ENCODE peak calls at places on chromosomes 16 and 17, in seven cellular contexts. W is ovary, F is heart left ventricle, P is NB4, H is IMR-90, D is GM12891, Y is adrenal gland. S is an unnamed sample.
A peak's percentile ranks its signal among the peaks of the same experiment; 100 is the strongest.

GRCh38 chr16:88936008-88936912 is 40.7 kb downstream of the CBFA2T3 start:
- DNase-seq in P (peak; percentile 96), D (peak; percentile 69), H (no peak), Y (no peak), W (no peak), F (no peak), S (no peak)

GRCh38 chr16:78925071-78925714 is 675.3 kb downstream of the MAF start:
- DNase-seq in H (no peak), Y (peak; percentile 37), F (peak; percentile 41), D (peak; percentile 6), W (no peak), P (peak; percentile 58), S (no peak)

GRCh38 chr17:2892305-2892971 is 96.2 kb downstream of the RAP1GAP2 start:
- DNase-seq in P (peak; percentile 39), Y (peak; percentile 57), D (no peak), H (peak; percentile 96), F (peak; percentile 61), W (no peak), S (peak; percentile 90)

GRCh38 chr16:180921-181667 is 835 bp downstream of the HBQ1 start:
- DNase-seq in Y (peak; percentile 62), H (peak; percentile 58), D (peak; percentile 96), W (peak; percentile 66), F (peak; percentile 67), P (peak; percentile 74), S (no peak)

GRCh38 chr17:2192367-2193028 is 111.1 kb downstream of the SMG6 start:
- DNase-seq in F (peak; percentile 67), W (no peak), P (peak; percentile 83), Y (no peak), D (no peak), H (peak; percentile 99), S (peak; percentile 66)

GRCh38 chr16:53142823-53143568 is 88.2 kb downstream of the CHD9 start:
- DNase-seq in Y (no peak), W (no peak), D (no peak), F (no peak), H (peak; percentile 42), P (no peak), S (no peak)

GRCh38 chr16:57647136-57647875 is 18.9 kb downstream of the ADGRG1 start:
- DNase-seq in Y (no peak), D (no peak), F (no peak), P (no peak), W (no peak), H (no peak), S (no peak)

GRCh38 chr17:79648181-79648831 is 37.5 kb upstream of the RBFOX3 start:
- DNase-seq in D (no peak), P (no peak), H (no peak), Y (no peak), F (no peak), W (peak; percentile 4), S (no peak)

GRCh38 chr17:72408641-72409040 is 287.8 kb downstream of the SOX9 start:
- DNase-seq in W (no peak), H (no peak), P (no peak), Y (no peak), D (no peak), F (no peak), S (no peak)

GRCh38 chr17:17225901-17226300 is 11.1 kb downstream of the FLCN start:
- DNase-seq in P (no peak), F (peak; percentile 10), D (no peak), H (no peak), Y (no peak), W (no peak), S (no peak)

GRCh38 chr16:11563493-11564040 is 23.2 kb downstream of the LITAF start:
- DNase-seq in F (no peak), W (no peak), H (no peak), Y (no peak), D (no peak), P (no peak), S (no peak)

GRCh38 chr17:56756536-56756935 is 77.2 kb downstream of the C17orf67 start:
- DNase-seq in P (peak; percentile 56), F (no peak), Y (no peak), W (no peak), D (no peak), H (peak; percentile 98), S (peak; percentile 81)

GRCh38 chr16:4936991-4937781 is at the start of gene PPL:
- DNase-seq in D (peak; percentile 58), H (no peak), W (peak; percentile 68), F (peak; percentile 69), P (no peak), Y (peak; percentile 84), S (no peak)

GRCh38 chr17:77144227-77144626 is 3.5 kb downstream of the SEC14L1 start:
- DNase-seq in D (no peak), W (no peak), H (no peak), P (no peak), Y (no peak), F (no peak), S (no peak)

GRCh38 chr17:32265896-32266388 is 310 bp downstream of the RHBDL3 start:
- DNase-seq in W (no peak), F (no peak), P (no peak), H (no peak), Y (no peak), D (no peak), S (no peak)

GRCh38 chr17:2081564-2081963 is 26.7 kb downstream of the HIC1 start:
- DNase-seq in P (no peak), F (no peak), W (no peak), Y (no peak), D (no peak), H (peak; percentile 53), S (no peak)

GRCh38 chr16:10325783-10326543 is 59.9 kb upstream of the ATF7IP2 start:
- DNase-seq in H (no peak), W (no peak), P (peak; percentile 31), F (peak; percentile 54), D (no peak), Y (peak; percentile 95), S (no peak)

GRCh38 chr17:67649891-67650290 is 67.8 kb upstream of the NOL11 start:
- DNase-seq in Y (no peak), D (no peak), W (no peak), P (no peak), H (no peak), F (no peak), S (no peak)

GRCh38 chr16:89334461-89334860 is 117.0 kb downstream of the ZNF778 start:
- DNase-seq in Y (no peak), H (no peak), W (no peak), P (no peak), D (no peak), F (no peak), S (no peak)

GRCh38 chr17:81000631-81001357 is 9.2 kb downstream of the CHMP6 start:
- DNase-seq in Y (peak; percentile 51), W (no peak), D (peak; percentile 14), P (no peak), F (no peak), H (no peak), S (no peak)

GRCh38 chr17:81003711-81004335 is 12.2 kb downstream of the CHMP6 start:
- DNase-seq in Y (no peak), W (no peak), D (peak; percentile 32), H (no peak), P (peak; percentile 57), F (no peak), S (no peak)

GRCh38 chr17:81004336-81005015 is 12.8 kb downstream of the CHMP6 start:
- DNase-seq in P (no peak), Y (no peak), H (no peak), D (peak; percentile 28), F (no peak), W (no peak), S (no peak)

GRCh38 chr17:81002013-81002384 is 10.4 kb downstream of the CHMP6 start:
- DNase-seq in D (peak; percentile 22), P (no peak), H (no peak), Y (no peak), F (no peak), W (no peak), S (no peak)

GRCh38 chr17:81002409-81003361 is 11.0 kb downstream of the CHMP6 start:
- DNase-seq in F (peak; percentile 72), W (peak; percentile 62), D (peak; percentile 19), H (peak; percentile 63), P (peak; percentile 48), Y (peak; percentile 60), S (peak; percentile 83)
- TF ChIP-seq POLR2A in F (no peak), W (no peak), D (peak; percentile 37), H (no peak), P (no peak), Y (no peak), S (no peak)

GRCh38 chr17:39754161-39754957 is 16.6 kb downstream of the GRB7 start:
- DNase-seq in H (peak; percentile 74), F (peak; percentile 95), P (peak; percentile 98), Y (peak; percentile 94), D (peak; percentile 97), W (peak; percentile 87), S (peak; percentile 100)
- TF ChIP-seq POLR2A in H (peak; percentile 30), F (no peak), P (peak; percentile 55), Y (peak; percentile 70), D (no peak), W (no peak), S (peak; percentile 70)

DNA sequence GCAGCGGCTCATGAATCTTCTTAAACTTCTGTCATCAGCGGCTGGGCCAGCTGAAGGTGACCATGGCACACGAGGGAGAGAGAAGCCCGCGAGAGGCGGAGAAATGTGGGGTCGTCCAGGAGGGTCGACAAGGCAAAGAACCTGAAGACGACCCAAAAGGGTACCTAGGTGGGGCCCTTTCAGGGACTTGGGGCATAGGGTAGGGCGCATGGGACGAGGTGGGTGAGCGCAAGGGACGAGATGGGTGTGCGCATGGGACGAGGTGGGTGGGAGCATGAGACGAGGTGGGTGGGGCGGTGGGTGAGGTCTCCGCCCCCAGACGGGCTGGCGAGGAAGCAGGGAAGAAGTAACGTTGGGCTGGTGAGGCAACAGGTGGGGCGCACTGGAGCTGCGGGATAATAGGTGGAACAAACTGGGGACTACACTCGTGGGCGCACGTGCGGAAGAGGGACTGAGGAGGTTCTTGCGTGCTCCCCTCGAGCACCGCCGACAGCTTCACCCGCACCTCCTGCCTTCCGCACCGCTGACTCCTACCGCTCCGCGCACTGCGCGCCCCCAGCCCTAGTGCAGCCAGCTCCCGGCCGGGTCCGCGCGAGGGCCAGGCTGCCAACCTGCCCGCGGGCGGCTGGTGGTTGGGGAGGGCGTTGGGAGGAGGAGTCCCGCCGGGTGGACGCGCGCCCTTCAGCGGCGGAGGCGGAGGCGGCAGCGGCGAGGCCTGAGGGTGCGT is 23.2 kb upstream of the CRYM start:
- DNase-seq in H (peak; percentile 61), F (peak; percentile 72), D (peak; percentile 56), P (peak; percentile 92), W (peak; percentile 50), Y (peak; percentile 64), S (peak; percentile 62)
- TF ChIP-seq POLR2A in H (peak; percentile 38), F (no peak), D (no peak), P (peak; percentile 54), W (no peak), Y (peak; percentile 40), S (peak; percentile 18)

GRCh38 chr17:43171761-43172487 is 910 bp downstream of the NBR1 start:
- DNase-seq in H (peak; percentile 95), F (no peak), P (peak; percentile 79), Y (peak; percentile 62), D (no peak), W (peak; percentile 56), S (peak; percentile 57)

GRCh38 chr17:43169561-43170139 is 1.4 kb upstream of the NBR1 start:
- DNase-seq in P (peak; percentile 52), H (peak; percentile 26), D (no peak), Y (peak; percentile 42), W (peak; percentile 32), F (no peak), S (peak; percentile 17)

GRCh38 chr17:43170140-43170765 is 761 bp upstream of the NBR1 start:
- DNase-seq in W (peak; percentile 86), D (peak; percentile 81), Y (peak; percentile 95), P (peak; percentile 95), F (peak; percentile 90), H (peak; percentile 95), S (peak; percentile 89)

GRCh38 chr17:43175213-43176118 is 4.5 kb downstream of the NBR1 start:
- DNase-seq in D (no peak), H (peak; percentile 84), F (no peak), W (no peak), P (no peak), Y (no peak), S (no peak)

GRCh38 chr17:43170766-43171681 is at the start of gene NBR1:
- DNase-seq in P (peak; percentile 99), Y (peak; percentile 98), H (peak; percentile 98), F (peak; percentile 95), W (peak; percentile 95), D (peak; percentile 72), S (peak; percentile 82)
- TF ChIP-seq POLR2A in P (peak; percentile 52), Y (peak; percentile 94), H (peak; percentile 91), F (peak; percentile 4), W (peak; percentile 78), D (peak; percentile 71), S (peak; percentile 54)

S was measured in H54.